ENCODE peak calls at places on chromosomes 6 and 20, in nine cellular contexts. Z, H, W, V, D, X, J, T and B are unnamed samples.

GRCh38 chr6:45431314-45432058 is 53.8 kb upstream of the SUPT3H start:
- DNase-seq in H (no peak), J (no peak), W (no peak), Z (no peak), D (no peak), T (no peak), V (no peak), X (no peak), B (no peak)

GRCh38 chr6:97437087-97437486 is 154.1 kb upstream of the MMS22L start:
- DNase-seq in X (no peak), J (no peak), V (no peak), H (peak; percentile 7), T (no peak), D (no peak), Z (no peak), W (no peak), B (no peak)

GRCh38 chr6:95548188-95548837 is 29.0 kb upstream of the MANEA start:
- DNase-seq in H (no peak), W (no peak), V (no peak), X (no peak), Z (no peak), J (no peak), D (no peak), T (no peak), B (no peak)

GRCh38 chr6:10855233-10855632 is 16.9 kb upstream of the MAK start:
- DNase-seq in T (no peak), J (no peak), H (no peak), V (no peak), Z (no peak), W (no peak), X (no peak), D (no peak), B (no peak)

GRCh38 chr6:28794175-28795002 is 129.4 kb downstream of the TRIM27 start:
- DNase-seq in V (no peak), W (no peak), D (no peak), Z (no peak), T (no peak), J (no peak), X (no peak), H (peak; percentile 73), B (no peak)

GRCh38 chr6:6741264-6741663 is 152.7 kb downstream of the LY86 start:
- DNase-seq in J (no peak), X (no peak), T (no peak), V (no peak), Z (no peak), D (no peak), W (no peak), H (no peak), B (no peak)

GRCh38 chr6:8065519-8065911 is 1.3 kb upstream of the BLOC1S5 start:
- DNase-seq in V (no peak), H (no peak), J (no peak), X (no peak), Z (no peak), D (no peak), W (no peak), T (no peak), B (no peak)

GRCh38 chr6:42147138-42147562 is 4.7 kb upstream of the C6orf132 start:
- DNase-seq in X (peak; percentile 78), V (no peak), J (no peak), H (no peak), T (no peak), W (no peak), D (no peak), Z (no peak), B (no peak)

GRCh38 chr6:37007340-37008043 is 2.0 kb downstream of the FGD2 start:
- DNase-seq in X (no peak), V (no peak), J (no peak), H (no peak), D (no peak), W (peak; percentile 66), T (no peak), Z (no peak), B (no peak)

GRCh38 chr20:49635829-49636228 is 67.9 kb upstream of the PTGIS start:
- DNase-seq in H (no peak), T (no peak), Z (no peak), W (no peak), V (no peak), X (no peak), D (no peak), J (no peak), B (no peak)

GRCh38 chr6:55875420-55875819 is at the start of gene BMP5:
- DNase-seq in H (no peak), D (no peak), J (no peak), V (no peak), Z (no peak), X (no peak), T (no peak), W (no peak), B (no peak)

GRCh38 chr6:126657556-126658129 is 317.7 kb downstream of the CENPW start:
- DNase-seq in D (no peak), V (no peak), W (no peak), X (peak; percentile 48), J (no peak), Z (no peak), H (peak; percentile 32), T (no peak), B (no peak)

GRCh38 chr6:153210083-153210482 is 79.0 kb upstream of the RGS17 start:
- DNase-seq in H (peak; percentile 6), T (no peak), V (no peak), J (no peak), D (no peak), W (no peak), Z (peak; percentile 1), X (no peak), B (no peak)

GRCh38 chr6:1386310-1386709 is 3.1 kb upstream of the FOXF2 start:
- DNase-seq in H (no peak), X (no peak), J (no peak), D (no peak), V (no peak), W (no peak), T (no peak), Z (no peak), B (no peak)

GRCh38 chr6:1385129-1386042 is 4.0 kb upstream of the FOXF2 start:
- DNase-seq in T (no peak), H (no peak), X (no peak), W (no peak), V (no peak), D (no peak), J (no peak), Z (no peak), B (no peak)

GRCh38 chr6:1382883-1383728 is 6.3 kb upstream of the FOXF2 start:
- DNase-seq in T (no peak), D (no peak), J (no peak), V (no peak), X (no peak), W (no peak), Z (no peak), H (no peak), B (no peak)

GRCh38 chr6:1383729-1384548 is 5.4 kb upstream of the FOXF2 start:
- DNase-seq in T (no peak), J (no peak), H (no peak), X (no peak), D (no peak), V (no peak), Z (no peak), W (no peak), B (no peak)

DNA sequence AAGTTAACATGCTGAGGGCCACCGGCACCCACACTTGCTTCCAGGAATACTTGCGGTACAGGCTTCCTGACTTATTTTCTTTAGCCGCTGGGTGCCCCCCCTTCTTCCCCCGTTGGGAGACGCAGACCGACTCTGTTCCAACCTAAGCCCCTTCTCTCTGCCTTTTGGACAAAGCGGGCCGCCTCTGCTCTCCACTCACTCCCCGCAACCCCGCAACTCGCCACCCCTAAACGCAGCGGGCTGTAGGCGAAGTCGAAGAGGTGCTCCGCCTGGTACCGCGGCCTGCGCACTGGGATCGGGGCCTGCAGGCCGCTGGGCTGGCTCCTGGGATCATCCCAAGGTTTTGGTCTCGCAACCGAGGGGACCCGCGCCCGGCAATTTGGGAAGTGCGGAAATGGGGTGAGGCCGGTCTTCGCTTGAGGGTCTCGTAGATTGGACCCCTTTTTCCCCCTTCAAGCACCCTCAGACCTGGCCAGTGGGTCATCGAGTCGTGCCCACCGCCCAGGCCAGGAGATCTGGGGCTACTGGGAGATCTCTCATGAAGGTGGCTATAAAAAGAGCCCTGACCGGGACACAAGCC is 4.7 kb upstream of the FOXF2 start:
- DNase-seq in X (no peak), J (no peak), Z (no peak), W (no peak), V (no peak), H (no peak), D (no peak), T (no peak), B (no peak)
- H3K4me3 ChIP-seq in X (no peak overlapping the region), J (no peak overlapping the region), Z (no peak overlapping the region), W (peak overlapping the region; percentile 34), V (no peak overlapping the region), H (no peak overlapping the region), D (no peak overlapping the region), T (no peak overlapping the region), B (no peak overlapping the region)

DNA sequence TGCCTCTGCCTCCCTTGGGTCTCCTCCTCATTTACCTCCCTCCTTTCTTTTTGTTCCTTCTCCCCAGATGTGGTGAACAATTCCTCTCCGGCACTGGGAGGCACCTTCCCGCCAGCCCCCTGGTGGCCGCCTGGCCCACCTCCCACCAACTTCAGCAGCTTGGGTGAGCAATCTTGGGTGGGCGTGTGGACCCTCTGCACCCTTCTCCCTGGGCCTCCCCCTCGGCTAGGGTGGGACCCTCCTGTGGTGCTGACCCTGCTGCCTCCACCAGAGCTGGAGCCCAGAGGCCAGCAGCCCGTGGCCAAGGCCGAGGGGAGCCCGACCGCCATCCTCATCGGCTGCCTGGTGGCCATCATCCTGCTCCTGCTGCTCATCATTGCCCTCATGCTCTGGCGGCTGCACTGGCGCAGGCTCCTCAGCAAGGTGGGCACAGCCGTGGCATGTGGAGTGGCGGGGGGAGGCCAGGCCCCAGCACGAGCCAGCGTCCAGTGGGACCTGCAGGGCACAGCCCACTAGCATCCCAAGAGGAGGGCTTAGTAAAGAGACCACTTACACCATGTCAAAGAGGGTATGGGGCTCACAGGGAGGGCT is 8.8 kb downstream of the DDR1 start:
- DNase-seq in H (no peak), V (no peak), T (no peak), W (no peak), J (no peak), D (no peak), X (no peak), Z (no peak), B (no peak)
- TF ChIP-seq CTCF in H (peak; percentile 11), V (no peak), T (no peak), W (no peak), J (no peak), D (peak; percentile 14), X (no peak), Z (peak; percentile 33), B (peak; percentile 23)

DNA sequence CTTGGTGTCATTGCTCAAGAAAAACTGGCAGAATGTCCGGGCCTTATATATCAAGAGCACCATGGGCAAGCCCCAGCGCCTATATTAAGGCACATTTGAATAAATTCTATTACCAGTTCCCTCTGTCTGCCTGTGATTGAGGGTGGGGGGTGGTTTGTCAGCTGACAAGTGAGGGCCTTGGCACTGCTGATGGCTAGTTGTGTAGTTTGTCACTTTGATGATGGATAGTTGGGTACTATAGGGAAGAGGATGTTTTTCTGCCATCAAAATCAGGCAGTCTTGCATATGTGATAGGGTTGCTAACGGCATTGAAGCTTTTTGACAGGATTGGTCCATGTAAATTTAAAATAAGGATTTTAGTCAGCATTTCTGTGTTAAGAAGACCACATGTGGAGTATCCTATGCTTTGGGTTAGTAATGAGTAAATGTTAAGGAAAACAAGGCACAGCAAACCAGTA is 2.5 kb downstream of the RPL10A start:
- DNase-seq in Z (no peak), J (no peak), H (no peak), T (no peak), D (no peak), W (no peak), V (no peak), X (peak; percentile 47), B (no peak)
- H3K4me3 ChIP-seq in Z (peak overlapping the region; percentile 93), J (no peak overlapping the region), H (peak overlapping the region; percentile 3), T (peak overlapping the region; percentile 89), D (peak overlapping the region; percentile 94), W (no peak overlapping the region), V (no peak overlapping the region), X (peak overlapping the region; percentile 94), B (peak overlapping the region; percentile 92)

GRCh38 chr6:78513856-78514255 is 353.5 kb upstream of the IRAK1BP1 start:
- DNase-seq in J (no peak), V (no peak), T (no peak), D (no peak), H (no peak), W (no peak), X (no peak), Z (no peak), B (no peak)
- TF ChIP-seq CTCF in J (no peak), V (no peak), T (no peak), D (no peak), H (peak; percentile 21), W (no peak), X (no peak), Z (no peak), B (peak; percentile 42)